ENCODE peak calls at places on chromosomes 12 and 14, in six cellular contexts. Y is suprapubic skin, I is lung, L is foreskin fibroblast, T is MCF 10A, N is AG09309. A is an unnamed sample.

GRCh38 chr12:75724913-75725312 is 213.5 kb upstream of the KRR1 start:
- DNase-seq in Y (no peak), I (peak), L (peak), T (peak), N (peak), A (peak)

GRCh38 chr14:90213099-90213748 is 43.1 kb upstream of the PSMC1 start:
- DNase-seq in Y (no peak), I (no peak), L (no peak), T (no peak), N (no peak), A (no peak)

GRCh38 chr12:127342861-127343260 is 924.1 kb upstream of the TMEM132C start:
- DNase-seq in Y (no peak), I (no peak), L (no peak), T (no peak), N (peak), A (no peak)

GRCh38 chr14:50608302-50608851 is 48.4 kb downstream of the ATL1 start:
- DNase-seq in Y (no peak), I (no peak), L (no peak), T (peak), N (no peak), A (no peak)

GRCh38 chr12:76946451-76946850 is 67.6 kb upstream of the CSRP2 start:
- DNase-seq in Y (no peak), I (no peak), L (no peak), T (peak), N (no peak), A (no peak)

GRCh38 chr12:14602128-14602527 is 34.4 kb upstream of the PLBD1 start:
- DNase-seq in Y (no peak), I (no peak), L (no peak), T (no peak), N (no peak), A (no peak)

GRCh38 chr14:57380935-57381334 is 9.5 kb upstream of the NAA30 start:
- DNase-seq in Y (no peak), I (no peak), L (no peak), T (peak), N (no peak), A (no peak)

GRCh38 chr14:75927564-75928087 is 54.2 kb downstream of the TGFB3 start:
- DNase-seq in Y (no peak), I (no peak), L (no peak), T (no peak), N (no peak), A (no peak)

GRCh38 chr12:105502426-105502930 is 172.0 kb downstream of the C12orf75 start:
- DNase-seq in Y (no peak), I (no peak), L (no peak), T (no peak), N (no peak), A (no peak)

GRCh38 chr14:65879218-65880009 is 466.9 kb downstream of the FUT8 start:
- DNase-seq in Y (no peak), I (no peak), L (peak), T (peak), N (peak), A (peak)

GRCh38 chr12:106773286-106773685 is 1.2 kb upstream of the RIC8B start:
- DNase-seq in Y (no peak), I (no peak), L (no peak), T (no peak), N (no peak), A (no peak)

GRCh38 chr12:106776897-106777296 is 2.4 kb downstream of the RIC8B start:
- DNase-seq in Y (no peak), I (no peak), L (no peak), T (no peak), N (no peak), A (no peak)

GRCh38 chr12:106771425-106771824 is 3.1 kb upstream of the RIC8B start:
- DNase-seq in Y (no peak), I (no peak), L (no peak), T (no peak), N (no peak), A (no peak)

GRCh38 chr12:106774808-106775524 is 484 bp downstream of the RIC8B start:
- DNase-seq in Y (no peak), I (no peak), L (no peak), T (peak), N (no peak), A (no peak)

GRCh38 chr12:106773945-106774807 is at the start of gene RIC8B:
- DNase-seq in Y (peak), I (peak), L (peak), T (peak), N (peak), A (peak)
- TF ChIP-seq CTCF in Y (no peak), I (no peak), L (no peak), T (no peak), N (no peak), A (no peak)

GRCh38 chr12:12890815-12891645 is at the start of gene GPRC5A:
- DNase-seq in Y (peak), I (peak), L (peak), T (peak), N (peak), A (peak)
- TF ChIP-seq CTCF in Y (no peak), I (no peak), L (peak), T (peak), N (peak), A (peak)

GRCh38 chr14:29222671-29223268 is 456.2 kb downstream of the FOXG1 start:
- DNase-seq in Y (no peak), I (no peak), L (peak), T (peak), N (no peak), A (peak)
- TF ChIP-seq CTCF in Y (no peak), I (no peak), L (peak), T (peak), N (peak), A (peak)

GRCh38 chr14:81677736-81678135 is 144.1 kb upstream of the SEL1L start:
- DNase-seq in Y (no peak), I (no peak), L (no peak), T (no peak), N (no peak), A (no peak)

GRCh38 chr14:81676395-81676794 is 142.7 kb upstream of the SEL1L start:
- DNase-seq in Y (no peak), I (no peak), L (no peak), T (no peak), N (no peak), A (no peak)

GRCh38 chr14:81676879-81677278 is 143.2 kb upstream of the SEL1L start:
- DNase-seq in Y (no peak), I (no peak), L (no peak), T (no peak), N (no peak), A (no peak)

GRCh38 chr14:81669308-81669707 is 135.7 kb upstream of the SEL1L start:
- DNase-seq in Y (no peak), I (no peak), L (no peak), T (no peak), N (no peak), A (no peak)

DNA sequence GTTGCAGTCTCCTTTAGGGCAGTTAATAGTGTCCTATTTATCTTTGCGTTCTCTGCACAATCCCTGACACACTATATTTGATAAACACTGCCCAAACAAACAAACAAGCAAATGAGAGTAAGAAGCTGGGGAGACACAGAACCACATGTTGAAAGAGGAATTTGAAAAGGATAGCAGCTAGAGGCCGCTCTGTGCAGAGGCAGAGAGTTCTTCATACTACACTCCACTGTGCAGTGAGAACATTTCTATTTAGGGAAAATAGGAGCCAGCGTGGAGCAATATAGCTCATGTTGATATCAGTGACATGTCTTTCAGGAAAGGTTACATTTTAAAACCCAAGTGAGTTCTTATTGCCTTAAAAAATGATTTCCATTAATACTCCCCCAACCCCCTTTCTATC is 140.3 kb upstream of the SEL1L start:
- DNase-seq in Y (no peak), I (no peak), L (no peak), T (no peak), N (no peak), A (no peak)
- TF ChIP-seq CTCF in Y (no peak), I (no peak), L (no peak), T (no peak), N (no peak), A (no peak)

GRCh38 chr12:16939871-16940306 is 333.9 kb upstream of the LMO3 start:
- DNase-seq in Y (no peak), I (peak), L (no peak), T (peak), N (no peak), A (peak)
- TF ChIP-seq CTCF in Y (no peak), I (peak), L (peak), T (peak), N (peak), A (peak)

GRCh38 chr14:23568600-23569310 is 1.2 kb upstream of the AP1G2 start:
- DNase-seq in Y (no peak), I (no peak), L (no peak), T (peak), N (no peak), A (no peak)
- TF ChIP-seq CTCF in Y (no peak), I (no peak), L (peak), T (no peak), N (peak), A (peak)

DNA sequence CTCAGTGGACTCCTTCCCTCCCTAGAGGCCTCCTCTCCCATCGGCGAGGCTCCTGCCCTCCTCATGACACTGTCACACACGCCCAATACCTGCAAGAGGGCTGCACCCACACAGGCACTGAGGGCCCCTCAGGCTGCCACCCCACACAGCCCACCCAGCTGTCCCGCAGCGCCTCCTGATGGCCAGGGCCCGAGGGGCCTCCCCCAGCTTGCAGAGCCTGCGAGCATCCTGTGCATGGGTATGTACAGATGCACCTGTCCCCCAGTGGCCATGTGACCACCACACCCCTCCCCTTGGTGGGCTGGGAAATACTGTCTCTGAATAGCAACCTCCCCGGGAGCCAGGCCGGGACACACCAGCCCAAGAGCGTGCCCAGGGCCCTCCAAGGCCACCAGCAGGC is 19.0 kb upstream of the NUDT14 start:
- DNase-seq in Y (no peak), I (no peak), L (no peak), T (no peak), N (no peak), A (no peak)
- TF ChIP-seq CTCF in Y (no peak), I (no peak), L (no peak), T (no peak), N (peak), A (peak)

A was measured in HFFc6.